ENCODE peak calls at places on chromosomes 6 and 20, in five cellular contexts. D is H1, B is adrenal gland, E is aorta, K is heart left ventricle. H is an unnamed sample.

GRCh38 chr6:131629656-131630055 is 1.6 kb upstream of the MED23 start:
- DNase-seq in D (no peak), B (no peak), E (no peak), K (no peak), H (no peak)

GRCh38 chr6:40695750-40696415 is 108.7 kb upstream of the LRFN2 start:
- DNase-seq in D (no peak), B (peak; percentile 68), E (no peak), K (no peak), H (no peak)

GRCh38 chr20:10922941-10923340 is 249.1 kb upstream of the JAG1 start:
- DNase-seq in D (no peak), B (no peak), E (no peak), K (no peak), H (no peak)

GRCh38 chr20:40738976-40739375 is 49.9 kb upstream of the MAFB start:
- DNase-seq in D (no peak), B (no peak), E (no peak), K (no peak), H (no peak)

GRCh38 chr20:46545077-46545826 is 5.2 kb downstream of the OCSTAMP start:
- DNase-seq in D (no peak), B (no peak), E (no peak), K (no peak), H (no peak)

GRCh38 chr6:170139531-170139930 is 151.3 kb downstream of the DLL1 start:
- DNase-seq in D (no peak), B (no peak), E (peak; percentile 16), K (peak; percentile 7), H (no peak)

GRCh38 chr6:87945966-87946365 is 101.7 kb upstream of the SPACA1 start:
- DNase-seq in D (no peak), B (no peak), E (no peak), K (no peak), H (no peak)

GRCh38 chr20:48176139-48176538 is 390.9 kb upstream of the SULF2 start:
- DNase-seq in D (no peak), B (no peak), E (no peak), K (no peak), H (no peak)

GRCh38 chr6:168713839-168714238 is 272.9 kb downstream of the SMOC2 start:
- DNase-seq in D (no peak), B (no peak), E (no peak), K (no peak), H (peak; percentile 79)

GRCh38 chr6:20416567-20417345 is 15.1 kb downstream of the E2F3 start:
- DNase-seq in D (no peak), B (no peak), E (no peak), K (no peak), H (no peak)

GRCh38 chr6:20711518-20711917 is 177.3 kb downstream of the CDKAL1 start:
- DNase-seq in D (no peak), B (no peak), E (no peak), K (no peak), H (no peak)

GRCh38 chr20:64216910-64217309 is 38.6 kb upstream of the PCMTD2 start:
- DNase-seq in D (no peak), B (no peak), E (no peak), K (no peak), H (no peak)

GRCh38 chr20:46118481-46119020 is 437 bp downstream of the CD40 start:
- DNase-seq in D (no peak), B (peak; percentile 68), E (peak; percentile 73), K (peak; percentile 44), H (peak; percentile 46)

GRCh38 chr20:44706371-44707258 is 8.6 kb upstream of the CCN5 start:
- DNase-seq in D (no peak), B (no peak), E (peak; percentile 89), K (no peak), H (no peak)

GRCh38 chr20:22775671-22776139 is 191.3 kb upstream of the FOXA2 start:
- DNase-seq in D (no peak), B (no peak), E (no peak), K (no peak), H (no peak)

GRCh38 chr20:53899351-53900167 is 170.8 kb downstream of the BCAS1 start:
- DNase-seq in D (no peak), B (peak; percentile 60), E (no peak), K (no peak), H (peak; percentile 68)

GRCh38 chr6:112033824-112034223 is 20.1 kb upstream of the CCN6 start:
- DNase-seq in D (no peak), B (no peak), E (no peak), K (no peak), H (no peak)

GRCh38 chr6:11229267-11230043 is 3.0 kb downstream of the NEDD9 start:
- DNase-seq in D (no peak), B (no peak), E (peak; percentile 39), K (no peak), H (no peak)

GRCh38 chr6:35321091-35321490 is 21.3 kb upstream of the PPARD start:
- DNase-seq in D (no peak), B (no peak), E (no peak), K (no peak), H (no peak)

GRCh38 chr6:137412562-137412961 is 81.6 kb downstream of the OLIG3 start:
- DNase-seq in D (no peak), B (no peak), E (no peak), K (no peak), H (no peak)

GRCh38 chr6:163806761-163807499 is 392.4 kb downstream of the QKI start:
- DNase-seq in D (no peak), B (no peak), E (no peak), K (no peak), H (no peak)

GRCh38 chr6:30101423-30101938 is 11.4 kb downstream of the TRIM31 start:
- DNase-seq in D (no peak), B (no peak), E (no peak), K (no peak), H (no peak)

GRCh38 chr20:9903048-9903651 is 64.3 kb upstream of the PAK5 start:
- DNase-seq in D (no peak), B (no peak), E (no peak), K (no peak), H (no peak)

GRCh38 chr20:50129662-50130345 is 16.9 kb upstream of the UBE2V1 start:
- DNase-seq in D (no peak), B (no peak), E (peak; percentile 30), K (no peak), H (no peak)

GRCh38 chr6:154754152-154754551 is 20.9 kb downstream of the SCAF8 start:
- DNase-seq in D (no peak), B (no peak), E (no peak), K (no peak), H (no peak)

GRCh38 chr6:56649782-56650181 is 7.1 kb upstream of the DST start:
- DNase-seq in D (no peak), B (no peak), E (no peak), K (no peak), H (no peak)

GRCh38 chr20:44959082-44959895 is 908 bp downstream of the TOMM34 start:
- DNase-seq in D (no peak), B (peak; percentile 66), E (no peak), K (no peak), H (peak; percentile 23)

GRCh38 chr6:42171813-42172595 is 1.2 kb upstream of the GUCA1A start:
- DNase-seq in D (no peak), B (no peak), E (no peak), K (no peak), H (no peak)

DNA sequence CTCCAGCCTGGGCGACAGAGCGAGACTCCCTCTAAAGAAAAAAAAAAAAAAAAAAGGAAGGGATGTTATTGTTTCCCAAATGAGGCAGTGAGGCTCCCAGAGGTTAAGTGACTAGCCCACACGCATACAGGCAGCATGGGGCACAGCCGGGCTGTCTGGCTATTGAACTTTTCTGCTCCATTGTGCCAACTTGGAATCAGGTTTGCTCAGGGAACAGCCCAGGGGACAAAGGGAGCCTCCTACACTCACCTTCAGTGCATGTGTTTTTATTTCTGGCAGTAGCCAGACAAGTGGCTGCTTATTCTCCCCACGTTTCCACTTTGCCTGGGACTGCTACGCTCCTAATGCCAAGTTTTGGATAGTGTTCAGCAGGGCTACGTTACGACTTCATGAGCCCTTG is 10.7 kb downstream of the ETV7 start:
- DNase-seq in D (no peak), B (no peak), E (no peak), K (no peak), H (no peak)
- H3K27me3 ChIP-seq in D (no peaks in the 10 kb centered on the region), B (no peaks in the 10 kb centered on the region), E (no peaks in the 10 kb centered on the region), K (no peaks in the 10 kb centered on the region), H (no peaks in the 10 kb centered on the region)

DNA sequence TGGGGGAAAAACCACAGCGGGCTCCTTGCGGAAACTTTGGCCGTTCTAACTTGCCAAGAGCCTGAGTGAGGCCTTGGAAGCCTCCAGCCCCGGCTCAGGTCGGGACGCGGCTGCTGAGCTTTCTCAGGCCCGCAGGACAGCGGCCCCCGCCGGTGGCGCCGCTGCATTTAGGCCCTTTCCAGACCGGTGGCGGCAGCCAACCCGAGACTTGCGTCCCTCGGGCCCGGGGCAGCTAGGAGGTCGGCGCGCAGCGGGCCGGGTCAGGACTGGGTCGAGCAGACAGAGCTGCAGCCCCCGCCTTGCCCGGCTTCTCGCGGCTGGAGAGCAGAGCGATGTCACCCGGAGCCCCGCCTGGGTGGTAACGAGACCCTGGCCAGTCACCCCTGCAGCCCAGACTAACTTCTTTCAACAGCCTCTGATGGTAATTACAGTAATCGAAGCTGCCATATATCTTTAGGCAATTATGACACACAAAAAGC is 2.7 kb downstream of the NR2E1 start:
- DNase-seq in D (no peak), B (no peak), E (no peak), K (no peak), H (peak; percentile 29)
- H3K27me3 ChIP-seq in D (peaks cover 93% of the 10 kb centered on the region), B (peaks cover 97% of the 10 kb centered on the region), E (no peaks in the 10 kb centered on the region), K (peaks cover 98% of the 10 kb centered on the region), H (peaks cover 100% of the 10 kb centered on the region)

GRCh38 chr20:56634735-56635422 is 5.8 kb downstream of the TFAP2C start:
- DNase-seq in D (no peak), B (no peak), E (no peak), K (no peak), H (no peak)

GRCh38 chr20:56636701-56637100 is 7.6 kb downstream of the TFAP2C start:
- DNase-seq in D (no peak), B (no peak), E (no peak), K (no peak), H (no peak)

GRCh38 chr20:56631990-56632327 is 2.9 kb downstream of the TFAP2C start:
- DNase-seq in D (no peak), B (no peak), E (no peak), K (no peak), H (no peak)

GRCh38 chr20:56631318-56631989 is 2.3 kb downstream of the TFAP2C start:
- DNase-seq in D (no peak), B (no peak), E (no peak), K (no peak), H (no peak)

GRCh38 chr20:56634307-56634706 is 5.2 kb downstream of the TFAP2C start:
- DNase-seq in D (no peak), B (no peak), E (no peak), K (no peak), H (no peak)
- H3K27me3 ChIP-seq in D (peaks cover 7% of the 10 kb centered on the region), B (peaks cover 41% of the 10 kb centered on the region), E (no peaks in the 10 kb centered on the region), K (peaks cover 56% of the 10 kb centered on the region), H (peaks cover 64% of the 10 kb centered on the region)

GRCh38 chr6:106360410-106360988 is at the start of gene CRYBG1:
- DNase-seq in D (peak; percentile 77), B (peak; percentile 59), E (peak; percentile 53), K (peak; percentile 25), H (peak; percentile 86)

GRCh38 chr6:106363401-106364138 is 3.1 kb downstream of the CRYBG1 start:
- DNase-seq in D (no peak), B (no peak), E (no peak), K (no peak), H (no peak)

GRCh38 chr6:106360989-106361430 is 493 bp downstream of the CRYBG1 start:
- DNase-seq in D (peak; percentile 7), B (no peak), E (peak; percentile 47), K (peak; percentile 20), H (peak; percentile 37)

GRCh38 chr6:106356382-106356781 is 4.1 kb upstream of the CRYBG1 start:
- DNase-seq in D (no peak), B (no peak), E (no peak), K (no peak), H (no peak)

GRCh38 chr6:106359989-106360409 is 518 bp upstream of the CRYBG1 start:
- DNase-seq in D (no peak), B (no peak), E (no peak), K (no peak), H (no peak)
- H3K27me3 ChIP-seq in D (no peaks in the 10 kb centered on the region), B (peaks cover 38% of the 10 kb centered on the region), E (no peaks in the 10 kb centered on the region), K (peaks cover 50% of the 10 kb centered on the region), H (peaks cover 39% of the 10 kb centered on the region)

H was measured in transverse colon.